ENCODE peak calls at places on chromosomes 1 and 21, in ten cellular contexts. C is activated naive CD4-positive, alpha-beta T cell treated with Interleukin-2 at 50 U/mL for 16 hours; X is A172; R is T-cell; P is activated CD4-positive, alpha-beta T cell treated with anti-CD3 and anti-CD28 coated beads, Interleukin-2, amount 50 U/mL, for 48 hours; Q is left colon; Y is COR-L47; G is cerebellum; B is HT-29; K is NCI-H446. E is an unnamed sample.

GRCh38 chr1:5743435-5744095 is 248.7 kb downstream of the NPHP4 start:
- DNase-seq in B (no peak), Q (peak), R (no peak), X (no peak), Y (no peak), G (no peak), K (no peak), C (no peak), P (no peak), E (no peak)

GRCh38 chr1:19661721-19662228 is 2.9 kb upstream of the HTR6 start:
- DNase-seq in R (no peak), B (peak), C (peak), K (peak), P (peak), G (no peak), Q (no peak), X (no peak), Y (peak), E (peak)

GRCh38 chr21:43608225-43608624 is 51.1 kb downstream of the HSF2BP start:
- DNase-seq in C (no peak), G (no peak), K (no peak), B (no peak), R (no peak), Q (no peak), X (peak), P (no peak), Y (no peak), E (no peak)

GRCh38 chr1:145874646-145875045 is 11.0 kb downstream of the ANKRD35 start:
- DNase-seq in Q (no peak), G (no peak), R (no peak), K (no peak), X (no peak), C (no peak), B (no peak), Y (no peak), P (no peak), E (no peak)

GRCh38 chr21:37436180-37436579 is 69.6 kb downstream of the DYRK1A start:
- DNase-seq in Y (no peak), Q (no peak), K (no peak), G (no peak), B (no peak), R (no peak), C (no peak), P (no peak), X (no peak), E (peak)

GRCh38 chr1:240598201-240598600 is 13.8 kb downstream of the GREM2 start:
- DNase-seq in K (no peak), G (no peak), C (no peak), R (no peak), Y (no peak), P (no peak), B (no peak), Q (no peak), X (no peak), E (no peak)

GRCh38 chr1:118999348-119000071 is 11.4 kb upstream of the TBX15 start:
- DNase-seq in C (no peak), X (no peak), R (no peak), K (no peak), P (no peak), Y (no peak), G (no peak), B (no peak), Q (no peak), E (no peak)

GRCh38 chr1:109094377-109094803 is 3.8 kb downstream of the TMEM167B start:
- DNase-seq in C (no peak), P (no peak), R (no peak), K (no peak), X (peak), G (no peak), B (no peak), Q (no peak), Y (no peak), E (no peak)

GRCh38 chr1:51990478-51990965 is at the start of gene RAB3B:
- DNase-seq in Q (peak), R (peak), P (peak), K (peak), G (peak), X (peak), Y (peak), B (peak), C (peak), E (peak)

E was measured in G401.